ENCODE peak calls at places on chromosomes 3 and 15, in nine cellular contexts. V, M, T, R, X, N, L, U and Z are unnamed samples.

GRCh38 chr3:196969001-196969659 is 497 bp upstream of the PIGZ start:
- DNase-seq in V (peak; percentile 22), M (no peak), T (no peak), R (no peak), X (no peak), N (peak; percentile 34), L (peak; percentile 75), U (no peak), Z (no peak)

GRCh38 chr15:22980189-22981136 is at the start of gene CYFIP1:
- DNase-seq in V (peak; percentile 91), M (peak; percentile 61), T (peak; percentile 34), R (no peak), X (peak; percentile 93), N (peak; percentile 91), L (peak; percentile 96), U (peak; percentile 81), Z (peak; percentile 37)

GRCh38 chr15:70474682-70475438 is 288.5 kb downstream of the UACA start:
- DNase-seq in V (no peak), M (peak; percentile 82), T (no peak), R (peak; percentile 85), X (peak; percentile 79), N (peak; percentile 98), L (peak; percentile 85), U (peak; percentile 99), Z (peak; percentile 90)

GRCh38 chr3:57983734-57984518 is 24.3 kb upstream of the FLNB start:
- DNase-seq in V (peak; percentile 24), M (no peak), T (peak; percentile 26), R (peak; percentile 61), X (no peak), N (peak; percentile 81), L (peak; percentile 81), U (peak; percentile 90), Z (peak; percentile 66)

GRCh38 chr3:129657261-129658046 is 51.0 kb upstream of the PLXND1 start:
- DNase-seq in V (no peak), M (no peak), T (no peak), R (no peak), X (no peak), N (peak; percentile 8), L (no peak), U (peak; percentile 43), Z (no peak)

GRCh38 chr3:125104639-125105038 is 48.8 kb upstream of the HEG1 start:
- DNase-seq in V (no peak), M (no peak), T (no peak), R (no peak), X (no peak), N (no peak), L (no peak), U (peak; percentile 53), Z (no peak)

GRCh38 chr3:166560253-166560652 is 723.0 kb upstream of the BCHE start:
- DNase-seq in V (no peak), M (no peak), T (no peak), R (no peak), X (no peak), N (no peak), L (no peak), U (no peak), Z (no peak)

GRCh38 chr15:74801311-74801997 is 11.2 kb upstream of the LMAN1L start:
- DNase-seq in V (no peak), M (no peak), T (no peak), R (no peak), X (no peak), N (no peak), L (no peak), U (no peak), Z (no peak)

GRCh38 chr3:29751647-29752263 is 470.9 kb downstream of the RBMS3 start:
- DNase-seq in V (no peak), M (no peak), T (no peak), R (no peak), X (no peak), N (no peak), L (no peak), U (no peak), Z (no peak)

GRCh38 chr3:157075693-157076420 is 84.1 kb downstream of the CCNL1 start:
- DNase-seq in V (no peak), M (no peak), T (no peak), R (no peak), X (no peak), N (peak; percentile 16), L (no peak), U (no peak), Z (no peak)

GRCh38 chr15:38072007-38072506 is 137.6 kb downstream of the TMCO5A start:
- DNase-seq in V (no peak), M (no peak), T (no peak), R (no peak), X (no peak), N (no peak), L (no peak), U (no peak), Z (no peak)

GRCh38 chr3:148796799-148797198 is 30.8 kb upstream of the CPB1 start:
- DNase-seq in V (no peak), M (peak; percentile 27), T (no peak), R (no peak), X (no peak), N (peak; percentile 12), L (no peak), U (no peak), Z (no peak)

GRCh38 chr3:171415070-171415469 is 45.1 kb downstream of the TNIK start:
- DNase-seq in V (no peak), M (no peak), T (no peak), R (no peak), X (no peak), N (peak; percentile 77), L (no peak), U (peak; percentile 45), Z (no peak)

GRCh38 chr15:78368671-78369070 is 28.5 kb downstream of the CRABP1 start:
- DNase-seq in V (no peak), M (no peak), T (peak; percentile 91), R (no peak), X (no peak), N (no peak), L (no peak), U (no peak), Z (no peak)

GRCh38 chr3:175526609-175527280 is 667.6 kb downstream of the NAALADL2 start:
- DNase-seq in V (no peak), M (no peak), T (no peak), R (no peak), X (no peak), N (no peak), L (no peak), U (peak; percentile 33), Z (no peak)

GRCh38 chr3:53550005-53550620 is 55.7 kb downstream of the CACNA1D start:
- DNase-seq in V (no peak), M (no peak), T (no peak), R (no peak), X (no peak), N (no peak), L (no peak), U (no peak), Z (no peak)

GRCh38 chr3:127779747-127780146 is 42.6 kb downstream of the MGLL start:
- DNase-seq in V (no peak), M (no peak), T (no peak), R (no peak), X (no peak), N (peak; percentile 66), L (no peak), U (no peak), Z (no peak)

GRCh38 chr3:185152433-185153169 is at the start of gene C3orf70:
- DNase-seq in V (peak; percentile 53), M (no peak), T (peak; percentile 53), R (no peak), X (peak; percentile 80), N (peak; percentile 25), L (peak; percentile 86), U (peak; percentile 58), Z (no peak)

GRCh38 chr3:64561503-64561810 is 126.3 kb downstream of the ADAMTS9 start:
- DNase-seq in V (no peak), M (no peak), T (no peak), R (no peak), X (no peak), N (no peak), L (peak; percentile 73), U (no peak), Z (no peak)

GRCh38 chr15:74278269-74278668 is 42.1 kb downstream of the CCDC33 start:
- DNase-seq in V (no peak), M (no peak), T (no peak), R (no peak), X (peak; percentile 11), N (no peak), L (no peak), U (no peak), Z (no peak)

DNA sequence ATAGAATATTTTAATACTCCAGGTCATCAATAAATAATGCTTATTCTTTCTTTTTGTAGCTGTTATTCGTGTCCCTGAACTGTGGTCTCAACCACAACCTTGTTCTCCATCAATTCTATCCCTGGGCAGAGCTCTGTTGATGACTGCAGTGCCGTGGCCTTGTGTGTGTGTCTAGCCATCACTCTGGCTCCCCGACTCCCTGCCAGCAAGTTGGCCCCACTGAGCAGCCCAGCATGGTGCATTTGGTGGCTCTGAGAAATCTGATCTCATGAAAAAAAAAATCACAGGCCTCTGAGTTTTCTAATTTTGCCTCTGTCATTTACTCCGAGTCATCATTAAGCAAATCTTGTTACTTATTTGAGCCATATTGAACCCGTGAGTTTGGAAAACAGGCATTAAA is 164.7 kb downstream of the GOLGA6L6 start:
- DNase-seq in V (no peak), M (no peak), T (no peak), R (no peak), X (peak; percentile 53), N (no peak), L (no peak), U (no peak), Z (no peak)
- TF ChIP-seq CTCF in V (no peak), M (no peak), T (no peak), R (no peak), X (no peak), N (no peak), L (no peak), U (no peak), Z (no peak)

GRCh38 chr3:195909645-195910498 is 1.5 kb upstream of the TNK2 start:
- DNase-seq in V (peak; percentile 89), M (peak; percentile 23), T (peak; percentile 71), R (no peak), X (peak; percentile 94), N (peak; percentile 80), L (peak; percentile 95), U (peak; percentile 71), Z (no peak)
- H3K27ac ChIP-seq in V (peak overlapping the region; percentile 57), M (peak overlapping the region; percentile 31), T (peak overlapping the region; percentile 47), R (peak overlapping the region; percentile 92), X (no peak overlapping the region), N (peak overlapping the region; percentile 69), L (no peak overlapping the region), U (no peak overlapping the region), Z (peak overlapping the region; percentile 11)

GRCh38 chr3:27721717-27722564 is at the start of gene EOMES:
- DNase-seq in V (peak; percentile 68), M (peak; percentile 73), T (peak; percentile 81), R (no peak), X (peak; percentile 72), N (peak; percentile 76), L (no peak), U (peak; percentile 46), Z (no peak)
- TF ChIP-seq CTCF in V (peak; percentile 42), M (peak; percentile 53), T (peak; percentile 66), R (peak; percentile 90), X (no peak), N (peak; percentile 58), L (no peak), U (no peak), Z (no peak)

DNA sequence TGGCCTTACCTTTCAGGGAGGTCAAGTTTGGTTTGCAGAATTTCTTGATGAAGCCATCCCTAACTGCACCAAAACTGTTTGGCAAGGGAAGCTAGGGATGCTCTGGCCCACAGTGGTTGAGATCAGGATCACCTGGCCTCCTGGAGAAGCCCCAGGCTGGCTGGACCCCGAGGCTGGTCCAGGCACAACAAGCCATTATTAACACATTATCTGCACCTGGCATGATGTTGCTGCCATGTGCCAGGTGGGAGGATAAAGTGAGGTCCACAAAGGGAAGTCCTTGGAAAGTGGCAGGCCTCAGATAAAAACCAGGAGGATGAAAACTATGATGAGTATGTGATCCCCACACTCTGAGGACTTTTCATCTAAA is 35.9 kb upstream of the DUSP7 start:
- DNase-seq in V (no peak), M (no peak), T (no peak), R (no peak), X (peak; percentile 6), N (no peak), L (peak; percentile 26), U (no peak), Z (no peak)
- H3K27ac ChIP-seq in V (no peak overlapping the region), M (no peak overlapping the region), T (no peak overlapping the region), R (no peak overlapping the region), X (no peak overlapping the region), N (no peak overlapping the region), L (no peak overlapping the region), U (no peak overlapping the region), Z (peak overlapping the region; percentile 31)